ENCODE peak calls at places on chromosomes 16 and 17, in nine cellular contexts. I is posterior vena cava; H is psoas muscle; K is ELR; V is SIG-M5; Q is NCI-H1417; N is NCI-H510A; Y is aorta; F is activated CD4-positive, alpha-beta T cell treated with anti-CD3 and anti-CD28 coated beads, Interleukin-2, amount 50 U/mL, for 48 hours. E is an unnamed sample.

GRCh38 chr17:58046230-58047094 is 36.8 kb upstream of the DYNLL2 start:
- DNase-seq in I (no peak), H (no peak), K (no peak), V (no peak), Q (peak), N (no peak), Y (no peak), F (no peak), E (no peak)

GRCh38 chr17:55175788-55176425 is 88.9 kb upstream of the HLF start:
- DNase-seq in I (no peak), H (no peak), K (no peak), V (no peak), Q (peak), N (no peak), Y (no peak), F (no peak), E (no peak)

GRCh38 chr16:76577003-76577402 is 299.8 kb downstream of the CNTNAP4 start:
- DNase-seq in I (no peak), H (no peak), K (no peak), V (no peak), Q (no peak), N (no peak), Y (no peak), F (no peak), E (no peak)

GRCh38 chr17:44901323-44901965 is 2.2 kb upstream of the EFTUD2 start:
- DNase-seq in I (no peak), H (no peak), K (peak), V (no peak), Q (no peak), N (no peak), Y (no peak), F (no peak), E (no peak)

GRCh38 chr16:69451166-69451565 is 26.7 kb downstream of the CYB5B start:
- DNase-seq in I (no peak), H (no peak), K (no peak), V (no peak), Q (no peak), N (no peak), Y (no peak), F (no peak), E (no peak)

GRCh38 chr17:74394977-74395376 is 27.7 kb downstream of the GPR142 start:
- DNase-seq in I (no peak), H (peak), K (no peak), V (no peak), Q (no peak), N (no peak), Y (no peak), F (no peak), E (no peak)

GRCh38 chr17:19787733-19788357 is 39.7 kb upstream of the ALDH3A1 start:
- DNase-seq in I (no peak), H (no peak), K (no peak), V (no peak), Q (no peak), N (no peak), Y (no peak), F (no peak), E (no peak)

GRCh38 chr16:64539811-64540210 is 582.1 kb downstream of the CDH11 start:
- DNase-seq in I (peak), H (no peak), K (no peak), V (no peak), Q (no peak), N (no peak), Y (no peak), F (no peak), E (no peak)

GRCh38 chr17:82253179-82253544 is 20.3 kb downstream of the CSNK1D start:
- DNase-seq in I (no peak), H (no peak), K (no peak), V (no peak), Q (no peak), N (no peak), Y (no peak), F (no peak), E (no peak)

GRCh38 chr17:6018788-6019187 is 51.4 kb upstream of the WSCD1 start:
- DNase-seq in I (no peak), H (no peak), K (no peak), V (no peak), Q (no peak), N (no peak), Y (no peak), F (no peak), E (no peak)

GRCh38 chr16:47519543-47519942 is 58.4 kb downstream of the PHKB start:
- DNase-seq in I (no peak), H (no peak), K (no peak), V (no peak), Q (no peak), N (no peak), Y (no peak), F (no peak), E (no peak)

GRCh38 chr17:60573139-60573975 is 26.6 kb upstream of the PPM1D start:
- DNase-seq in I (no peak), H (no peak), K (no peak), V (no peak), Q (no peak), N (no peak), Y (no peak), F (no peak), E (peak)

GRCh38 chr16:67370686-67371085 is 22.6 kb downstream of the TPPP3 start:
- DNase-seq in I (no peak), H (no peak), K (no peak), V (no peak), Q (no peak), N (no peak), Y (no peak), F (no peak), E (no peak)

GRCh38 chr17:62093188-62094155 is 28.4 kb upstream of the MED13 start:
- DNase-seq in I (no peak), H (no peak), K (peak), V (no peak), Q (no peak), N (no peak), Y (no peak), F (peak), E (no peak)

GRCh38 chr17:384622-385194 is 32.1 kb upstream of the RPH3AL start:
- DNase-seq in I (peak), H (no peak), K (no peak), V (no peak), Q (peak), N (no peak), Y (peak), F (no peak), E (no peak)

GRCh38 chr16:78256686-78257375 is 157.4 kb downstream of the WWOX start:
- DNase-seq in I (no peak), H (no peak), K (no peak), V (no peak), Q (no peak), N (no peak), Y (no peak), F (no peak), E (no peak)

GRCh38 chr16:12199524-12199923 is 223.0 kb downstream of the SNX29 start:
- DNase-seq in I (no peak), H (no peak), K (peak), V (no peak), Q (no peak), N (no peak), Y (no peak), F (no peak), E (no peak)

GRCh38 chr16:17544785-17545184 is 74.0 kb upstream of the XYLT1 start:
- DNase-seq in I (no peak), H (no peak), K (peak), V (no peak), Q (peak), N (no peak), Y (no peak), F (peak), E (no peak)

GRCh38 chr17:79020631-79021301 is 3.2 kb upstream of the C1QTNF1 start:
- DNase-seq in I (no peak), H (no peak), K (peak), V (no peak), Q (no peak), N (no peak), Y (peak), F (no peak), E (no peak)

GRCh38 chr17:38654411-38655398 is 20.1 kb downstream of the EPOP start:
- DNase-seq in I (peak), H (no peak), K (no peak), V (no peak), Q (no peak), N (no peak), Y (peak), F (no peak), E (no peak)

GRCh38 chr17:12627177-12627629 is 38.5 kb upstream of the MYOCD start:
- DNase-seq in I (no peak), H (no peak), K (peak), V (no peak), Q (no peak), N (no peak), Y (peak), F (no peak), E (no peak)

GRCh38 chr16:72066747-72067146 is 3.7 kb downstream of the HPR start:
- DNase-seq in I (no peak), H (no peak), K (peak), V (no peak), Q (peak), N (no peak), Y (no peak), F (no peak), E (no peak)

GRCh38 chr16:86942469-86943175 is 364.3 kb downstream of the FOXL1 start:
- DNase-seq in I (peak), H (no peak), K (peak), V (no peak), Q (no peak), N (no peak), Y (peak), F (no peak), E (no peak)

GRCh38 chr16:9125658-9126492 is 34.4 kb downstream of the HAPSTR1 start:
- DNase-seq in I (no peak), H (no peak), K (no peak), V (no peak), Q (no peak), N (no peak), Y (no peak), F (no peak), E (no peak)

GRCh38 chr16:46747777-46748651 is at the start of gene MYLK3:
- DNase-seq in I (peak), H (no peak), K (no peak), V (no peak), Q (peak), N (no peak), Y (peak), F (no peak), E (no peak)

GRCh38 chr17:39782481-39782880 is 44.7 kb downstream of the GRB7 start:
- DNase-seq in I (no peak), H (no peak), K (no peak), V (no peak), Q (peak), N (peak), Y (no peak), F (no peak), E (no peak)

GRCh38 chr16:2527071-2527783 is 4.0 kb downstream of the CEMP1 start:
- DNase-seq in I (no peak), H (no peak), K (no peak), V (no peak), Q (no peak), N (no peak), Y (no peak), F (no peak), E (no peak)

GRCh38 chr17:77466140-77466539 is 325.4 kb downstream of the SEC14L1 start:
- DNase-seq in I (no peak), H (no peak), K (no peak), V (no peak), Q (no peak), N (no peak), Y (no peak), F (no peak), E (no peak)

GRCh38 chr17:72922223-72922622 is 170.3 kb downstream of the SLC39A11 start:
- DNase-seq in I (no peak), H (no peak), K (no peak), V (no peak), Q (peak), N (peak), Y (no peak), F (no peak), E (no peak)

GRCh38 chr17:79803997-79804855 is 7.3 kb upstream of the CBX8 start:
- DNase-seq in I (no peak), H (no peak), K (no peak), V (no peak), Q (no peak), N (no peak), Y (no peak), F (peak), E (no peak)

GRCh38 chr17:13919818-13920217 is 149.5 kb upstream of the COX10 start:
- DNase-seq in I (no peak), H (no peak), K (no peak), V (no peak), Q (no peak), N (no peak), Y (no peak), F (no peak), E (no peak)

GRCh38 chr17:83155128-83156081 is 76.0 kb downstream of the METRNL start:
- DNase-seq in I (peak), H (peak), K (peak), V (no peak), Q (no peak), N (no peak), Y (peak), F (peak), E (no peak)

GRCh38 chr16:48123104-48123788 is 32.5 kb downstream of the ABCC12 start:
- DNase-seq in I (no peak), H (peak), K (peak), V (no peak), Q (no peak), N (no peak), Y (no peak), F (peak), E (peak)

GRCh38 chr17:57247261-57247660 is 9.1 kb upstream of the MSI2 start:
- DNase-seq in I (no peak), H (no peak), K (no peak), V (no peak), Q (no peak), N (no peak), Y (no peak), F (no peak), E (no peak)

GRCh38 chr17:10768766-10769383 is 35.0 kb downstream of the TMEM238L start:
- DNase-seq in I (no peak), H (no peak), K (no peak), V (no peak), Q (no peak), N (no peak), Y (no peak), F (no peak), E (no peak)

GRCh38 chr17:77615672-77616242 is 342.7 kb upstream of the TNRC6C start:
- DNase-seq in I (peak), H (no peak), K (no peak), V (no peak), Q (no peak), N (no peak), Y (peak), F (no peak), E (no peak)

GRCh38 chr17:13581925-13582324 is 19.8 kb downstream of the HS3ST3A1 start:
- DNase-seq in I (no peak), H (no peak), K (no peak), V (no peak), Q (no peak), N (no peak), Y (no peak), F (no peak), E (no peak)